ENCODE peak calls at places on chromosomes 3 and 15, in five cellular contexts. E is NT2/D1, Q is GM12878, N is HepG2, I is H1. W is an unnamed sample.
A peak's percentile ranks its signal among the peaks of the same experiment; 100 is the strongest.

GRCh38 chr3:94336076-94336741 is 273.3 kb downstream of the NSUN3 start:
- DNase-seq in E (peak; percentile 58), Q (no peak), I (no peak), N (peak; percentile 18), W (peak; percentile 48)

GRCh38 chr15:32956006-32956405 is 238.2 kb downstream of the GREM1 start:
- DNase-seq in E (peak; percentile 22), N (peak; percentile 25), I (no peak), Q (no peak), W (peak; percentile 23)

GRCh38 chr15:39191871-39192281 is 389.0 kb upstream of the THBS1 start:
- DNase-seq in I (no peak), E (no peak), N (peak; percentile 71), Q (no peak), W (no peak)

GRCh38 chr3:164418426-164418825 is 659.9 kb downstream of the SI start:
- DNase-seq in I (no peak), N (no peak), E (no peak), Q (no peak), W (no peak)

GRCh38 chr3:182618085-182618732 is 175.1 kb upstream of the ATP11B start:
- DNase-seq in E (no peak), N (peak; percentile 12), I (no peak), Q (no peak), W (peak; percentile 8)

GRCh38 chr3:86985427-86985826 is 5.5 kb downstream of the VGLL3 start:
- DNase-seq in Q (no peak), N (no peak), I (no peak), E (no peak), W (no peak)

GRCh38 chr3:70264122-70264780 is 48.2 kb downstream of the MDFIC2 start:
- DNase-seq in N (peak; percentile 69), I (no peak), Q (no peak), E (no peak), W (no peak)

GRCh38 chr3:63662500-63662899 is 10.0 kb downstream of the SNTN start:
- DNase-seq in Q (no peak), I (no peak), E (peak; percentile 25), N (peak; percentile 6), W (no peak)

GRCh38 chr3:184230081-184230602 is 757 bp downstream of the VWA5B2 start:
- DNase-seq in N (peak; percentile 20), Q (no peak), I (no peak), E (no peak), W (no peak)

GRCh38 chr3:125480656-125481374 is 39.2 kb downstream of the SNX4 start:
- DNase-seq in Q (no peak), N (no peak), I (no peak), E (no peak), W (no peak)

GRCh38 chr3:186920301-186920700 is 10.0 kb upstream of the ST6GAL1 start:
- DNase-seq in I (no peak), N (no peak), E (no peak), Q (no peak), W (no peak)

GRCh38 chr3:53243785-53244184 is 12.0 kb downstream of the TKT start:
- DNase-seq in I (no peak), E (no peak), Q (no peak), N (no peak), W (no peak)

GRCh38 chr3:54527521-54527920 is 400.3 kb downstream of the LRTM1 start:
- DNase-seq in E (no peak), Q (no peak), I (no peak), N (no peak), W (no peak)

GRCh38 chr3:17741621-17742091 is 775 bp downstream of the TBC1D5 start:
- DNase-seq in I (no peak), N (peak; percentile 87), Q (no peak), E (peak; percentile 71), W (no peak)
- TF ChIP-seq SUZ12 in I (no peak), N (no peak), Q (no peak), E (no peak), W (no peak)

GRCh38 chr3:30908466-30909037 is 14.1 kb upstream of the GADL1 start:
- DNase-seq in I (no peak), N (no peak), E (no peak), Q (no peak), W (no peak)
- TF ChIP-seq SUZ12 in I (no peak), N (no peak), E (no peak), Q (no peak), W (no peak)

GRCh38 chr3:192847918-192848317 is 69.7 kb downstream of the MB21D2 start:
- DNase-seq in I (no peak), N (no peak), Q (no peak), E (no peak), W (no peak)
- TF ChIP-seq SUZ12 in I (no peak), N (no peak), Q (no peak), E (no peak), W (no peak)

GRCh38 chr3:46694520-46694919 is 1.0 kb upstream of the ALS2CL start:
- DNase-seq in I (no peak), N (no peak), Q (no peak), E (no peak), W (no peak)

GRCh38 chr3:46693897-46694235 is 387 bp upstream of the ALS2CL start:
- DNase-seq in N (no peak), E (no peak), I (no peak), Q (no peak), W (no peak)

GRCh38 chr3:46692566-46692983 is 904 bp downstream of the ALS2CL start:
- DNase-seq in Q (no peak), I (no peak), N (no peak), E (no peak), W (no peak)

GRCh38 chr3:46693038-46693896 is at the start of gene ALS2CL:
- DNase-seq in I (no peak), E (peak; percentile 32), N (no peak), Q (no peak), W (peak; percentile 78)

GRCh38 chr3:46690798-46691197 is 2.7 kb downstream of the ALS2CL start:
- DNase-seq in I (no peak), N (no peak), Q (no peak), E (no peak), W (no peak)
- TF ChIP-seq SUZ12 in I (no peak), N (no peak), Q (no peak), E (no peak), W (no peak)

W was measured in HEK293T.